ENCODE peak calls at places on chromosomes 4 and X, in five cellular contexts. One of them, this sample, is unnamed.

GRCh38 chr4:88765729-88766128 is 68.1 kb upstream of the NAP1L5 start:
- DNase-seq in stomach: no peak
- DNase-seq in hepatocyte: no peak
- DNase-seq in Karpas-422: no peak
- DNase-seq in lung: no peak
- DNase-seq in this sample: peak; percentile 78

GRCh38 chrX:133653363-133653762 is 238.1 kb upstream of the GPC4 start:
- DNase-seq in stomach: no peak
- DNase-seq in hepatocyte: no peak
- DNase-seq in Karpas-422: no peak
- DNase-seq in lung: no peak
- DNase-seq in this sample: no peak

GRCh38 chrX:22527302-22527701 is 254.6 kb downstream of the CBLL2 start:
- DNase-seq in stomach: no peak
- DNase-seq in hepatocyte: no peak
- DNase-seq in Karpas-422: no peak
- DNase-seq in lung: no peak
- DNase-seq in this sample: no peak

GRCh38 chrX:108699368-108699767 is 37.0 kb downstream of the IRS4 start:
- DNase-seq in stomach: no peak
- DNase-seq in hepatocyte: peak; percentile 30
- DNase-seq in Karpas-422: peak; percentile 77
- DNase-seq in lung: no peak
- DNase-seq in this sample: peak; percentile 45

GRCh38 chr4:180909279-180909678 is 1333.9 kb upstream of the TENM3 start:
- DNase-seq in stomach: no peak
- DNase-seq in hepatocyte: peak; percentile 7
- DNase-seq in Karpas-422: peak; percentile 44
- DNase-seq in lung: no peak
- DNase-seq in this sample: peak; percentile 19

GRCh38 chrX:53716328-53717088 is 30.0 kb upstream of the HUWE1 start:
- DNase-seq in stomach: no peak
- DNase-seq in hepatocyte: no peak
- DNase-seq in Karpas-422: no peak
- DNase-seq in lung: no peak
- DNase-seq in this sample: no peak

GRCh38 chr4:3703343-3703676 is 62.9 kb upstream of the ADRA2C start:
- DNase-seq in stomach: no peak
- DNase-seq in hepatocyte: no peak
- DNase-seq in Karpas-422: no peak
- DNase-seq in lung: no peak
- DNase-seq in this sample: no peak

GRCh38 chr4:138984647-138985046 is 30.9 kb upstream of the NOCT start:
- DNase-seq in stomach: no peak
- DNase-seq in hepatocyte: no peak
- DNase-seq in Karpas-422: no peak
- DNase-seq in lung: no peak
- DNase-seq in this sample: no peak

GRCh38 chr4:22661443-22661842 is 31.3 kb upstream of the GBA3 start:
- DNase-seq in stomach: no peak
- DNase-seq in hepatocyte: no peak
- DNase-seq in Karpas-422: no peak
- DNase-seq in lung: no peak
- DNase-seq in this sample: no peak

GRCh38 chrX:74536142-74537010 is 78.0 kb downstream of the RLIM start:
- DNase-seq in stomach: peak; percentile 64
- DNase-seq in hepatocyte: peak; percentile 81
- DNase-seq in Karpas-422: peak; percentile 59
- DNase-seq in lung: peak; percentile 78
- DNase-seq in this sample: peak; percentile 73

GRCh38 chrX:10938371-10938982 is 172.7 kb upstream of the HCCS start:
- DNase-seq in stomach: no peak
- DNase-seq in hepatocyte: no peak
- DNase-seq in Karpas-422: no peak
- DNase-seq in lung: no peak
- DNase-seq in this sample: no peak

GRCh38 chr4:76489799-76490176 is 54.8 kb downstream of the SHROOM3 start:
- DNase-seq in stomach: no peak
- DNase-seq in hepatocyte: no peak
- DNase-seq in Karpas-422: no peak
- DNase-seq in lung: no peak
- DNase-seq in this sample: no peak

GRCh38 chr4:16967722-16968121 is 69.3 kb upstream of the LDB2 start:
- DNase-seq in stomach: peak; percentile 28
- DNase-seq in hepatocyte: no peak
- DNase-seq in Karpas-422: no peak
- DNase-seq in lung: no peak
- DNase-seq in this sample: peak; percentile 50

GRCh38 chrX:108349210-108349609 is 89.0 kb downstream of the COL4A6 start:
- DNase-seq in stomach: no peak
- DNase-seq in hepatocyte: no peak
- DNase-seq in Karpas-422: no peak
- DNase-seq in lung: no peak
- DNase-seq in this sample: no peak

GRCh38 chrX:20056704-20057103 is 60.0 kb downstream of the MAP7D2 start:
- DNase-seq in stomach: no peak
- DNase-seq in hepatocyte: peak; percentile 8
- DNase-seq in Karpas-422: peak; percentile 51
- DNase-seq in lung: no peak
- DNase-seq in this sample: no peak

GRCh38 chr4:48127882-48128394 is 6.1 kb downstream of the TXK start:
- DNase-seq in stomach: peak; percentile 57
- DNase-seq in hepatocyte: peak; percentile 57
- DNase-seq in Karpas-422: peak; percentile 74
- DNase-seq in lung: peak; percentile 45
- DNase-seq in this sample: peak; percentile 90

GRCh38 chr4:55768291-55768690 is 51.3 kb upstream of the EXOC1L start:
- DNase-seq in stomach: no peak
- DNase-seq in hepatocyte: peak; percentile 31
- DNase-seq in Karpas-422: no peak
- DNase-seq in lung: no peak
- DNase-seq in this sample: peak; percentile 78

GRCh38 chr4:79074040-79074439 is 134.8 kb upstream of the PAQR3 start:
- DNase-seq in stomach: no peak
- DNase-seq in hepatocyte: no peak
- DNase-seq in Karpas-422: no peak
- DNase-seq in lung: no peak
- DNase-seq in this sample: no peak

GRCh38 chr4:152451496-152451895 is 84.4 kb downstream of the FBXW7 start:
- DNase-seq in stomach: no peak
- DNase-seq in hepatocyte: no peak
- DNase-seq in Karpas-422: no peak
- DNase-seq in lung: no peak
- DNase-seq in this sample: no peak

GRCh38 chrX:118983513-118983912 is 9.1 kb downstream of the LONRF3 start:
- DNase-seq in stomach: no peak
- DNase-seq in hepatocyte: no peak
- DNase-seq in Karpas-422: no peak
- DNase-seq in lung: no peak
- DNase-seq in this sample: no peak

GRCh38 chr4:84708406-84709135 is 125.6 kb downstream of the CDS1 start:
- DNase-seq in stomach: no peak
- DNase-seq in hepatocyte: no peak
- DNase-seq in Karpas-422: no peak
- DNase-seq in lung: no peak
- DNase-seq in this sample: no peak

GRCh38 chr4:72255269-72255668 is 223.5 kb downstream of the NPFFR2 start:
- DNase-seq in stomach: no peak
- DNase-seq in hepatocyte: no peak
- DNase-seq in Karpas-422: no peak
- DNase-seq in lung: no peak
- DNase-seq in this sample: no peak

GRCh38 chrX:43560247-43560946 is 95.7 kb upstream of the MAOA start:
- DNase-seq in stomach: no peak
- DNase-seq in hepatocyte: no peak
- DNase-seq in Karpas-422: no peak
- DNase-seq in lung: no peak
- DNase-seq in this sample: no peak

GRCh38 chrX:46125139-46125538 is 420.1 kb downstream of the ZNF674 start:
- DNase-seq in stomach: no peak
- DNase-seq in hepatocyte: no peak
- DNase-seq in Karpas-422: no peak
- DNase-seq in lung: no peak
- DNase-seq in this sample: peak; percentile 19

DNA sequence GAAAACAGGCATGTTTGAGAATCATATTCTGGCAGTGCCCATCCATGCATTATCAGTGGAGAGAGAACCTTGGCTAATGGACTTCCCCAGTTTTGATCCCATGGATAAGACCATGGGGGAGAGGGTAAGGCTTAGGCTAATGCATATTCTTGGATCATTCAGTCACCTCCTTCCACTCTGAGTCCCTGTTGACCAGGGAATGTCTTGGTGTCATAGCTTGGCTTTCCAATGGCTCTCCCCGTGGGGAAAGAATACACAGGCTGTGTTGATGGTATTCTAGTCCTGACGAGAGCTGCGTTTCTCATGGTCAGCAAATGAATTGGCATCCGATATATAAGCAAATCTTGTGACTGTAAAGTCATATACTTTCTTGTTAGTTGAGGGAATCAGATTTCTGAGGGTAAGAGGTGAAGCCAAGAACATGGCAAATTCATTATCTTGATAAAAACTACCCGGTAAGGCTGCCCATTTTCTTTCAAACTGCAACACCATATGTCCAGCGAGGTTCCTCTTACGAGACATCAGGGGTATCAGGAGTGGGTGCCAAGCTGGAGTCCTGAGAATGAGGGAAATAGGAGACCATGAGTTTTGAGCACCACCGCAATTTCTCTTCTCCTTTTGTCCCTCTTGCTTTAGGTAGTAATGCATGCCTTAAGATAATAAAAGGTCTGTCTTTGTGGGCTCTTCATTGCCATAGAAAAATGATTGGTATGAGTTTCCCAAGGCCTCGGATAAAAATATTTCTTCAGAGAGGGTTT is 18.0 kb downstream of the RHOH start:
- DNase-seq in stomach: no peak
- DNase-seq in hepatocyte: no peak
- DNase-seq in Karpas-422: no peak
- DNase-seq in lung: no peak
- DNase-seq in this sample: no peak
- H3K4me1 ChIP-seq in stomach: peaks cover 20% of the 10 kb centered on the region
- H3K4me1 ChIP-seq in hepatocyte: no peaks in the 10 kb centered on the region
- H3K4me1 ChIP-seq in Karpas-422: peaks cover 64% of the 10 kb centered on the region
- H3K4me1 ChIP-seq in lung: peaks cover 1% of the 10 kb centered on the region
- H3K4me1 ChIP-seq in this sample: peaks cover 6% of the 10 kb centered on the region

GRCh38 chrX:57587062-57587461 is 4.7 kb upstream of the ZXDB start:
- DNase-seq in stomach: no peak
- DNase-seq in hepatocyte: no peak
- DNase-seq in Karpas-422: no peak
- DNase-seq in lung: no peak
- DNase-seq in this sample: no peak
- H3K4me1 ChIP-seq in stomach: no peaks in the 10 kb centered on the region
- H3K4me1 ChIP-seq in hepatocyte: peaks cover 4% of the 10 kb centered on the region
- H3K4me1 ChIP-seq in Karpas-422: peaks cover 6% of the 10 kb centered on the region
- H3K4me1 ChIP-seq in lung: no peaks in the 10 kb centered on the region
- H3K4me1 ChIP-seq in this sample: peaks cover 4% of the 10 kb centered on the region

GRCh38 chr4:101014417-101014816 is 332.9 kb downstream of the PPP3CA start:
- DNase-seq in stomach: no peak
- DNase-seq in hepatocyte: no peak
- DNase-seq in Karpas-422: no peak
- DNase-seq in lung: no peak
- DNase-seq in this sample: no peak
- H3K4me1 ChIP-seq in stomach: peaks cover 8% of the 10 kb centered on the region
- H3K4me1 ChIP-seq in hepatocyte: no peaks in the 10 kb centered on the region
- H3K4me1 ChIP-seq in Karpas-422: no peaks in the 10 kb centered on the region
- H3K4me1 ChIP-seq in lung: no peaks in the 10 kb centered on the region
- H3K4me1 ChIP-seq in this sample: peaks cover 10% of the 10 kb centered on the region

GRCh38 chr4:184344899-184345572 is 127.4 kb upstream of the ENPP6 start:
- DNase-seq in stomach: no peak
- DNase-seq in hepatocyte: no peak
- DNase-seq in Karpas-422: no peak
- DNase-seq in lung: no peak
- DNase-seq in this sample: no peak

GRCh38 chr4:184348311-184349233 is 125.8 kb downstream of the IRF2 start:
- DNase-seq in stomach: peak; percentile 87
- DNase-seq in hepatocyte: peak; percentile 87
- DNase-seq in Karpas-422: no peak
- DNase-seq in lung: peak; percentile 49
- DNase-seq in this sample: peak; percentile 42

GRCh38 chr4:184345573-184345922 is 127.9 kb upstream of the ENPP6 start:
- DNase-seq in stomach: no peak
- DNase-seq in hepatocyte: no peak
- DNase-seq in Karpas-422: no peak
- DNase-seq in lung: no peak
- DNase-seq in this sample: no peak

GRCh38 chr4:184349283-184350039 is 124.9 kb downstream of the IRF2 start:
- DNase-seq in stomach: peak; percentile 63
- DNase-seq in hepatocyte: no peak
- DNase-seq in Karpas-422: no peak
- DNase-seq in lung: no peak
- DNase-seq in this sample: no peak

GRCh38 chr4:184347251-184348239 is 126.8 kb downstream of the IRF2 start:
- DNase-seq in stomach: peak; percentile 80
- DNase-seq in hepatocyte: peak; percentile 83
- DNase-seq in Karpas-422: peak; percentile 89
- DNase-seq in lung: peak; percentile 47
- DNase-seq in this sample: no peak
- H3K4me1 ChIP-seq in stomach: peaks cover 81% of the 10 kb centered on the region
- H3K4me1 ChIP-seq in hepatocyte: peaks cover 49% of the 10 kb centered on the region
- H3K4me1 ChIP-seq in Karpas-422: peaks cover 62% of the 10 kb centered on the region
- H3K4me1 ChIP-seq in lung: peaks cover 25% of the 10 kb centered on the region
- H3K4me1 ChIP-seq in this sample: peaks cover 40% of the 10 kb centered on the region